ENCODE peak calls at places on chromosomes 6 and 20, in nine cellular contexts. One of them, this sample, is unnamed.

GRCh38 chr20:15248618-15249395 is 911.4 kb upstream of the FLRT3 start:
- DNase-seq in AG04450: no peak
- DNase-seq in RWPE1: no peak
- DNase-seq in GM12865: peak; percentile 66
- DNase-seq in OCI-LY7: no peak
- DNase-seq in endothelial cell: no peak
- DNase-seq in AG09319: no peak
- DNase-seq in fibroblast of mammary gland: no peak
- DNase-seq in B cell: no peak
- DNase-seq in this sample: no peak

GRCh38 chr6:111978826-111979225 is 75.1 kb upstream of the CCN6 start:
- DNase-seq in GM12865: no peak
- DNase-seq in RWPE1: no peak
- DNase-seq in B cell: no peak
- DNase-seq in AG04450: no peak
- DNase-seq in endothelial cell: no peak
- DNase-seq in AG09319: no peak
- DNase-seq in fibroblast of mammary gland: no peak
- DNase-seq in OCI-LY7: no peak
- DNase-seq in this sample: no peak

GRCh38 chr6:44456070-44456965 is 68.8 kb downstream of the CDC5L start:
- DNase-seq in AG09319: peak; percentile 10
- DNase-seq in AG04450: no peak
- DNase-seq in RWPE1: peak; percentile 75
- DNase-seq in endothelial cell: peak; percentile 51
- DNase-seq in B cell: no peak
- DNase-seq in fibroblast of mammary gland: peak; percentile 79
- DNase-seq in OCI-LY7: peak; percentile 66
- DNase-seq in GM12865: peak; percentile 66
- DNase-seq in this sample: peak; percentile 78

GRCh38 chr6:32113386-32114352 is 4.5 kb upstream of the TNXB start:
- DNase-seq in B cell: no peak
- DNase-seq in RWPE1: peak; percentile 71
- DNase-seq in OCI-LY7: no peak
- DNase-seq in fibroblast of mammary gland: peak; percentile 99
- DNase-seq in AG09319: peak; percentile 97
- DNase-seq in endothelial cell: no peak
- DNase-seq in GM12865: no peak
- DNase-seq in AG04450: peak; percentile 81
- DNase-seq in this sample: no peak

GRCh38 chr6:163423696-163424095 is 9.2 kb downstream of the QKI start:
- DNase-seq in OCI-LY7: no peak
- DNase-seq in endothelial cell: no peak
- DNase-seq in fibroblast of mammary gland: no peak
- DNase-seq in B cell: no peak
- DNase-seq in AG09319: no peak
- DNase-seq in RWPE1: no peak
- DNase-seq in GM12865: no peak
- DNase-seq in AG04450: no peak
- DNase-seq in this sample: no peak

GRCh38 chr6:121437861-121438651 is 2.6 kb downstream of the GJA1 start:
- DNase-seq in endothelial cell: no peak
- DNase-seq in AG04450: no peak
- DNase-seq in RWPE1: peak; percentile 60
- DNase-seq in AG09319: no peak
- DNase-seq in fibroblast of mammary gland: peak; percentile 60
- DNase-seq in GM12865: no peak
- DNase-seq in B cell: no peak
- DNase-seq in OCI-LY7: no peak
- DNase-seq in this sample: no peak

GRCh38 chr6:6611486-6611885 is 23.0 kb downstream of the LY86 start:
- DNase-seq in GM12865: no peak
- DNase-seq in AG09319: no peak
- DNase-seq in AG04450: no peak
- DNase-seq in RWPE1: no peak
- DNase-seq in B cell: no peak
- DNase-seq in fibroblast of mammary gland: no peak
- DNase-seq in OCI-LY7: no peak
- DNase-seq in endothelial cell: no peak
- DNase-seq in this sample: no peak

GRCh38 chr6:66134021-66134420 is 427.0 kb upstream of the EYS start:
- DNase-seq in fibroblast of mammary gland: no peak
- DNase-seq in AG04450: no peak
- DNase-seq in AG09319: no peak
- DNase-seq in GM12865: no peak
- DNase-seq in OCI-LY7: no peak
- DNase-seq in B cell: no peak
- DNase-seq in RWPE1: no peak
- DNase-seq in endothelial cell: no peak
- DNase-seq in this sample: no peak

GRCh38 chr20:46367967-46368901 is 38.2 kb downstream of the ELMO2 start:
- DNase-seq in GM12865: peak; percentile 31
- DNase-seq in OCI-LY7: no peak
- DNase-seq in fibroblast of mammary gland: no peak
- DNase-seq in B cell: no peak
- DNase-seq in AG04450: no peak
- DNase-seq in RWPE1: peak; percentile 77
- DNase-seq in AG09319: no peak
- DNase-seq in endothelial cell: no peak
- DNase-seq in this sample: no peak

GRCh38 chr6:149454405-149454848 is 30.4 kb downstream of the ZC3H12D start:
- DNase-seq in AG09319: peak; percentile 86
- DNase-seq in OCI-LY7: no peak
- DNase-seq in AG04450: peak; percentile 43
- DNase-seq in endothelial cell: no peak
- DNase-seq in RWPE1: peak; percentile 52
- DNase-seq in GM12865: no peak
- DNase-seq in fibroblast of mammary gland: peak; percentile 96
- DNase-seq in B cell: no peak
- DNase-seq in this sample: no peak

GRCh38 chr6:137277971-137278602 is 58.9 kb upstream of the IFNGR1 start:
- DNase-seq in OCI-LY7: no peak
- DNase-seq in AG04450: peak; percentile 41
- DNase-seq in B cell: no peak
- DNase-seq in RWPE1: peak; percentile 26
- DNase-seq in AG09319: no peak
- DNase-seq in GM12865: no peak
- DNase-seq in endothelial cell: no peak
- DNase-seq in fibroblast of mammary gland: peak; percentile 81
- DNase-seq in this sample: no peak

GRCh38 chr20:20237093-20237959 is 130.6 kb upstream of the INSM1 start:
- DNase-seq in endothelial cell: peak; percentile 53
- DNase-seq in AG04450: peak; percentile 3
- DNase-seq in AG09319: no peak
- DNase-seq in B cell: no peak
- DNase-seq in RWPE1: peak; percentile 69
- DNase-seq in fibroblast of mammary gland: peak; percentile 27
- DNase-seq in GM12865: peak; percentile 59
- DNase-seq in OCI-LY7: peak; percentile 41
- DNase-seq in this sample: peak; percentile 71

GRCh38 chr6:90411292-90411781 is 114.7 kb upstream of the BACH2 start:
- DNase-seq in OCI-LY7: no peak
- DNase-seq in fibroblast of mammary gland: no peak
- DNase-seq in endothelial cell: no peak
- DNase-seq in RWPE1: peak; percentile 93
- DNase-seq in AG09319: no peak
- DNase-seq in GM12865: peak; percentile 87
- DNase-seq in B cell: no peak
- DNase-seq in AG04450: no peak
- DNase-seq in this sample: peak; percentile 69

GRCh38 chr6:27250955-27251671 is 3.6 kb downstream of the PRSS16 start:
- DNase-seq in GM12865: peak; percentile 91
- DNase-seq in AG04450: no peak
- DNase-seq in AG09319: no peak
- DNase-seq in B cell: peak; percentile 53
- DNase-seq in OCI-LY7: peak; percentile 85
- DNase-seq in RWPE1: peak; percentile 92
- DNase-seq in endothelial cell: peak; percentile 69
- DNase-seq in fibroblast of mammary gland: no peak
- DNase-seq in this sample: peak; percentile 93

GRCh38 chr6:86832686-86833085 is 104.6 kb upstream of the HTR1E start:
- DNase-seq in GM12865: no peak
- DNase-seq in fibroblast of mammary gland: no peak
- DNase-seq in AG04450: no peak
- DNase-seq in AG09319: no peak
- DNase-seq in B cell: no peak
- DNase-seq in endothelial cell: no peak
- DNase-seq in OCI-LY7: no peak
- DNase-seq in RWPE1: no peak
- DNase-seq in this sample: no peak
- TF ChIP-seq CTCF in GM12865: no peak
- TF ChIP-seq CTCF in fibroblast of mammary gland: no peak
- TF ChIP-seq CTCF in AG04450: no peak
- TF ChIP-seq CTCF in AG09319: no peak
- TF ChIP-seq CTCF in B cell: no peak
- TF ChIP-seq CTCF in endothelial cell: no peak
- TF ChIP-seq CTCF in OCI-LY7: no peak
- TF ChIP-seq CTCF in RWPE1: no peak
- TF ChIP-seq CTCF in this sample: no peak

GRCh38 chr6:123316733-123317323 is 319.9 kb downstream of the TRDN start:
- DNase-seq in OCI-LY7: peak; percentile 27
- DNase-seq in GM12865: peak; percentile 3
- DNase-seq in endothelial cell: no peak
- DNase-seq in AG09319: no peak
- DNase-seq in AG04450: no peak
- DNase-seq in B cell: no peak
- DNase-seq in fibroblast of mammary gland: peak; percentile 33
- DNase-seq in RWPE1: peak; percentile 10
- DNase-seq in this sample: peak; percentile 1
- TF ChIP-seq CTCF in OCI-LY7: peak; percentile 80
- TF ChIP-seq CTCF in GM12865: peak; percentile 27
- TF ChIP-seq CTCF in endothelial cell: peak; percentile 96
- TF ChIP-seq CTCF in AG09319: peak; percentile 33
- TF ChIP-seq CTCF in AG04450: peak; percentile 53
- TF ChIP-seq CTCF in B cell: peak; percentile 83
- TF ChIP-seq CTCF in fibroblast of mammary gland: peak; percentile 43
- TF ChIP-seq CTCF in RWPE1: peak; percentile 59
- TF ChIP-seq CTCF in this sample: no peak

GRCh38 chr20:8389381-8390368 is 257.6 kb downstream of the PLCB1 start:
- DNase-seq in B cell: no peak
- DNase-seq in endothelial cell: no peak
- DNase-seq in GM12865: peak; percentile 50
- DNase-seq in AG09319: peak; percentile 38
- DNase-seq in OCI-LY7: peak; percentile 75
- DNase-seq in RWPE1: peak; percentile 18
- DNase-seq in fibroblast of mammary gland: peak; percentile 72
- DNase-seq in AG04450: peak; percentile 32
- DNase-seq in this sample: no peak
- TF ChIP-seq CTCF in B cell: peak; percentile 81
- TF ChIP-seq CTCF in endothelial cell: peak; percentile 89
- TF ChIP-seq CTCF in GM12865: peak; percentile 18
- TF ChIP-seq CTCF in AG09319: peak; percentile 26
- TF ChIP-seq CTCF in OCI-LY7: peak; percentile 86
- TF ChIP-seq CTCF in RWPE1: peak; percentile 64
- TF ChIP-seq CTCF in fibroblast of mammary gland: peak; percentile 37
- TF ChIP-seq CTCF in AG04450: peak; percentile 46
- TF ChIP-seq CTCF in this sample: peak; percentile 26

DNA sequence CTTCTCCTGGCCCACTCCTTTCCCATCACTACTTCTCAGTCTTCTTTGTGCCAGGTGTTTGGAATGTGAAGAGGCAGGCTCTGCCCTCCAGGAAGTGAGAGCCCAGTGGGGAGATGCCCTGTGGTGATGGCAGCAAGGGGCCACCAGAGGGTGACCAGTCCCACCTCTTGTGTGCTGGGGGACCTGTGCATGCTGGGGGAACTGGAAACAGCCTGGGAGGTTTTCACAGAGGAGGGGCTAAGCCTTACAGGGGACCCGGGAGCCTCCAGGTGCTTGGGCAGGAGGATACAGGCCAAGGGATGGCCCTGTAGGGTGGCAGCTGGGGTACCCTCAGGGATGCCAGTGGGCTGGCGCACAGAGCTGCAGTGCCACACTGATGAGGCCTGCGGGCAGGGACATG is 72.3 kb downstream of the RAMACL start:
- DNase-seq in AG09319: no peak
- DNase-seq in OCI-LY7: no peak
- DNase-seq in fibroblast of mammary gland: no peak
- DNase-seq in RWPE1: no peak
- DNase-seq in endothelial cell: no peak
- DNase-seq in GM12865: no peak
- DNase-seq in AG04450: no peak
- DNase-seq in B cell: peak; percentile 31
- DNase-seq in this sample: no peak
- TF ChIP-seq CTCF in AG09319: no peak
- TF ChIP-seq CTCF in OCI-LY7: no peak
- TF ChIP-seq CTCF in fibroblast of mammary gland: peak; percentile 5
- TF ChIP-seq CTCF in RWPE1: no peak
- TF ChIP-seq CTCF in endothelial cell: no peak
- TF ChIP-seq CTCF in GM12865: no peak
- TF ChIP-seq CTCF in AG04450: no peak
- TF ChIP-seq CTCF in B cell: no peak
- TF ChIP-seq CTCF in this sample: no peak

This sample was measured in GM13976.